ENCODE peak calls at places on chromosomes 13 and 19, in six cellular contexts. N is heart left ventricle, R is sigmoid colon, M is cardiac muscle cell, W is suprapubic skin, B is transverse colon. P is an unnamed sample.

GRCh38 chr13:55571237-55571867 is 1569.4 kb upstream of the PRR20A start:
- DNase-seq in W (no peak), N (no peak), M (no peak), B (no peak), R (no peak), P (no peak)

GRCh38 chr19:46373573-46374359 is 26.9 kb downstream of the PPP5C start:
- DNase-seq in W (peak), M (no peak), R (peak), B (peak), N (peak), P (no peak)

GRCh38 chr13:66660013-66660804 is 569.9 kb downstream of the PCDH9 start:
- DNase-seq in M (peak), N (no peak), B (no peak), W (no peak), R (no peak), P (no peak)

GRCh38 chr13:73292127-73292526 is 233.3 kb downstream of the KLF5 start:
- DNase-seq in R (no peak), W (no peak), N (no peak), M (no peak), B (no peak), P (no peak)

GRCh38 chr13:22162889-22163288 is 492.0 kb downstream of the FGF9 start:
- DNase-seq in R (no peak), W (no peak), N (no peak), B (no peak), M (no peak), P (no peak)

GRCh38 chr13:109036091-109036490 is 406.7 kb downstream of the MYO16 start:
- DNase-seq in B (no peak), R (no peak), W (no peak), N (no peak), M (no peak), P (no peak)

GRCh38 chr19:35120898-35121297 is 5.3 kb downstream of the FXYD3 start:
- DNase-seq in R (no peak), W (no peak), N (no peak), M (no peak), B (peak), P (no peak)

GRCh38 chr13:47949799-47950198 is 51.3 kb downstream of the SUCLA2 start:
- DNase-seq in N (no peak), W (no peak), R (no peak), B (no peak), M (no peak), P (no peak)

GRCh38 chr13:105670179-105671015 is 865.1 kb downstream of the EFNB2 start:
- DNase-seq in B (no peak), R (no peak), M (no peak), N (no peak), W (no peak), P (no peak)

GRCh38 chr19:12785431-12786011 is 5.8 kb upstream of the JUNB start:
- DNase-seq in W (no peak), R (no peak), M (no peak), N (no peak), B (peak), P (peak)

GRCh38 chr19:16403151-16403977 is 68.4 kb downstream of the EPS15L1 start:
- DNase-seq in N (no peak), W (no peak), B (no peak), M (no peak), R (peak), P (peak)

GRCh38 chr19:2905918-2906519 is 5.3 kb downstream of the ZNF57 start:
- DNase-seq in M (no peak), B (peak), R (no peak), N (no peak), W (no peak), P (no peak)

GRCh38 chr19:15418112-15418587 is 638 bp downstream of the AKAP8L start:
- DNase-seq in R (peak), N (no peak), M (peak), B (no peak), W (no peak), P (peak)

GRCh38 chr13:109652536-109652935 is 133.8 kb downstream of the IRS2 start:
- DNase-seq in M (peak), B (no peak), W (no peak), R (no peak), N (no peak), P (no peak)

GRCh38 chr19:13951043-13951442 is 1.3 kb upstream of the DCAF15 start:
- DNase-seq in R (no peak), N (no peak), W (no peak), M (no peak), B (no peak), P (no peak)
- H3K27ac ChIP-seq in R (no peak), N (no peak), W (no peak), M (no peak), B (no peak), P (no peak)

GRCh38 chr19:47534628-47535027 is 19.8 kb upstream of the NAPA start:
- DNase-seq in R (no peak), M (no peak), B (no peak), N (no peak), W (no peak), P (no peak)
- H3K27ac ChIP-seq in R (no peak), M (no peak), B (no peak), N (no peak), W (no peak), P (no peak)

GRCh38 chr19:31725051-31725450 is 375.8 kb upstream of the TSHZ3 start:
- DNase-seq in B (no peak), W (no peak), N (no peak), R (no peak), M (peak), P (no peak)
- H3K27ac ChIP-seq in B (no peak), W (no peak), N (no peak), R (no peak), M (no peak), P (no peak)

DNA sequence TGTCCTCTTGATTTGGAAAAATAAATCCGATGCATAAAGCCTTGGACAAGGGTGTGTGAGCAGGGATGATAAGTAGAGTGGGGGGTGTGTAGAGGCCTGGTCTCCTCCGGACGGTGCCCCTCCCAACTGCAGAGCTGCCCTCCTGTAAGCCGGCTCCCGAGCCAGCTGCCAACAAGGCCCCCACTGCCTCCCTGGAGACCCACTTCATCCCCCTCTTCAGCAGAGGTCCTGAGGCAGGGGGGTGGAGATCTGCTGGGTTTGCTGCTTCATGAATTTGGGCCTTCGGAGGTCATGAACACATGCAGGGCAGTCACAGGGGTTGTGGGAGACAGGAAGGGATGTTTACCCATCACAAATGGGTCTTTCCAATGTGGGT is 84.1 kb downstream of the SLC7A1 start:
- DNase-seq in B (no peak), W (no peak), R (no peak), N (no peak), M (no peak), P (no peak)
- H3K27ac ChIP-seq in B (no peak), W (no peak), R (no peak), N (no peak), M (no peak), P (no peak)

GRCh38 chr13:43257765-43258164 is 234.4 kb downstream of the DNAJC15 start:
- DNase-seq in R (no peak), M (no peak), B (no peak), W (no peak), N (no peak), P (no peak)
- H3K27ac ChIP-seq in R (no peak), M (no peak), B (no peak), W (no peak), N (no peak), P (no peak)

GRCh38 chr19:43463381-43464088 is 1.9 kb downstream of the LYPD3 start:
- DNase-seq in B (peak), W (peak), N (peak), M (peak), R (peak), P (peak)

GRCh38 chr19:43466793-43467192 is 1.4 kb upstream of the LYPD3 start:
- DNase-seq in N (no peak), B (no peak), W (no peak), R (no peak), M (no peak), P (no peak)

GRCh38 chr19:43464089-43464775 is 1.2 kb downstream of the LYPD3 start:
- DNase-seq in N (peak), W (peak), R (no peak), B (peak), M (no peak), P (peak)

GRCh38 chr19:43467276-43467675 is 1.9 kb upstream of the LYPD3 start:
- DNase-seq in M (no peak), R (no peak), N (no peak), W (no peak), B (no peak), P (no peak)

DNA sequence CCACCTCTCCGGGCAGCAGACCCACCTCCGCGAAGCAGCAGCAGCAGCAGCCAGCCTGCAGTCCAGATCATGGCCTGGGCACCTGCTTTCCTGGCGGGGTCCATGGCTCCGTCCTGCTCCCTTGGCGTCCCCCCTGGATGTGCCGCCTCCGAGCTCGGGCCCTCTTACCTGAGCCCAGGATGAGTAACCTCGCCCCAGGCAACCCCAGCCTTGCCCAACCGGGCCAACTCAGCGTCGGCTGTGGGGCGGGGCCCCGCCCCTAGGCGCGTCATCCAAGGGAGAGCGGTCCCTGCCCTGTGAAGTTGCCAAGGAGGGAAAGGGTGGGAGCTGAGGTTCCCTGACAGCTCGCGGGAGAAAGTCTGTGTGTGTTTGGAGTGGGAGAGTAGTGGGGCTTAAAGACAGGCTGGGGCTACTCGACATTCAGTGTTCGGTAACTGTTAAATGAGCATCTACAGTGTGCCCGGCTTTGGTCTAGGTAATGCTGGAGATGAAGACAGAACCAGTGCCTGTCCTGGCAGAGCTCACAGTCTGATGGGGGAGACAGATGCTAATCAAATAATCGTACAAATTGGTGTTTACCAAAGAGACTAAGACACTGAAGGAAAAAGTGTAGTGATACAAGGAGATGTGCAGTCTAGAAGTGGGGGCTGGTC is at the start of gene LYPD3:
- DNase-seq in N (no peak), R (no peak), B (peak), W (peak), M (peak), P (no peak)
- H3K27ac ChIP-seq in N (peak), R (peak), B (peak), W (peak), M (no peak), P (no peak)

GRCh38 chr19:41868989-41869300 is 8.1 kb upstream of the CD79A start:
- DNase-seq in W (no peak), R (no peak), M (no peak), N (no peak), B (no peak), P (no peak)
- H3K27ac ChIP-seq in W (no peak), R (no peak), M (peak), N (no peak), B (no peak), P (no peak)

GRCh38 chr13:80037505-80037888 is 303.4 kb downstream of the SPRY2 start:
- DNase-seq in N (no peak), M (peak), R (no peak), W (no peak), B (no peak), P (no peak)
- H3K27ac ChIP-seq in N (no peak), M (no peak), R (no peak), W (no peak), B (no peak), P (no peak)

DNA sequence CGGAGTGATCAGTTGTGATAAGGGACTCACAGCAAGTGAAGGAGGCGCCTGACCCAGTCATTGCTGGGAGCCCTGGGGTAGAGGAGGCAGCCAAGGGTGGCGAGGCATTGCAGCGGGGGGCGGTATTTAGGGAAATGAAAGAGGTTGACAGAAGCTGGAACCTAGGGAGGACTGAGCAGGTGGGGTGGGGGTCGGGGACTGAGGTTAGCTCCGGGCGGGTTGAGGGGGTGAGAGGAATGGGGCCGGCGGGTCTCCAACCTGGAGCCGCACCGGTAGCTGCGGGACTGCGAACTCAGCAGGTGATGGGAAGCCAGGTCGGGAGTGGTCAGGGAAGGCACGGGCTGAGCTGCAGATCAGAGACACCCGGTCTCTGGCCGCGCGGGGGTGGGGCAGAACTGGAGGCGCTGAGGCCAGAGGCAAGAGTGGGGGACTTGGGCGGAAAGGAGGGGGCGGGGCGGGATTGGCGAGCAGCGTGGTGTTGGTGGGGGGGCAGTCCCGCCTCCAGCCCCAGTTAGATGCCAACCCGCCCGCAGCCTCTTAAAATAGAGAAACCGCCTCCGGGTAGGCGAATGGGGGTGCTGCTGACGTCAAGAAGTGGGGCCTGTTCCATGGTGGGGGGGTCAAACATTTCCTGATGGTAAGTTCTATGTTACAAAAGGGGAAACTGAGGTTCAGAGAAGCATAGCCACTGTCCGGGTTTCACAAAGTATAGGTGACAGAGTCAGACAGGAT is 1.5 kb downstream of the MAST3 start:
- DNase-seq in N (no peak), M (no peak), R (no peak), W (no peak), B (peak), P (no peak)
- H3K27ac ChIP-seq in N (no peak), M (no peak), R (no peak), W (no peak), B (no peak), P (no peak)

GRCh38 chr13:43061496-43062280 is 38.3 kb downstream of the DNAJC15 start:
- DNase-seq in B (no peak), M (no peak), R (no peak), N (no peak), W (no peak), P (no peak)

GRCh38 chr13:43058318-43058674 is 34.9 kb downstream of the DNAJC15 start:
- DNase-seq in M (peak), R (no peak), B (peak), N (peak), W (no peak), P (no peak)

GRCh38 chr13:43054803-43055802 is 31.7 kb downstream of the DNAJC15 start:
- DNase-seq in R (no peak), N (peak), M (peak), B (no peak), W (no peak), P (peak)

GRCh38 chr13:43057653-43058317 is 34.4 kb downstream of the DNAJC15 start:
- DNase-seq in M (peak), W (no peak), B (no peak), R (no peak), N (peak), P (no peak)

DNA sequence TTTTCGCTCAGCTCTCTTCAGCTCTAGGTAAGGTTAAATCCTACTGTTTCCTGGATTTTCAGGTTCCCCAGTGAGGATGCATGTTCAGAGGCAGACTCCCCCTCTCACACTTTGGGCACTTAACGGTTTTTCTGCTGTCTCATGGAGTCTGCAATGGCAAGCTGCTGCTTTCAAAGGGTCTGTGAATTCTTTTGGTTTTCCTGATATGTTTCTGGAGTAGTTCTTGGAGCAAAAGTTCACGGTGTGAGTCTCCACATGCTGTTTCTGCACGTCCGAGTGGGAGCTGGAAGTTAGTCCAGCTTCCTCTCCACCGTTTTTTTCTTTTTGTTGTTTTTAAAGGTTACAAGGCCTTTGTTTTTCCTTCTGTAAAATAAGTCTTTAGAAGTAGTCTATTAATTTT is 35.5 kb downstream of the DNAJC15 start:
- DNase-seq in M (peak), N (no peak), B (no peak), R (no peak), W (no peak), P (no peak)
- H3K27ac ChIP-seq in M (no peak), N (peak), B (peak), R (no peak), W (no peak), P (no peak)

P was measured in testis.